ENCODE peak calls at places on chromosomes 16 and 17, in eight cellular contexts. One of them, this sample, is unnamed.

GRCh38 chr16:56927471-56927870 is 4.5 kb upstream of the HERPUD1 start:
- DNase-seq in fibroblast of pulmonary artery: no peak
- DNase-seq in Panc1: no peak
- DNase-seq in left ventricle myocardium inferior: no peak
- DNase-seq in IMR-90: no peak
- DNase-seq in coronary artery: no peak
- DNase-seq in thoracic aorta: no peak
- DNase-seq in AG09309: no peak
- DNase-seq in this sample: no peak

GRCh38 chr16:81901483-81901882 is 109.8 kb downstream of the SDR42E1 start:
- DNase-seq in fibroblast of pulmonary artery: peak; percentile 29
- DNase-seq in Panc1: no peak
- DNase-seq in left ventricle myocardium inferior: no peak
- DNase-seq in IMR-90: no peak
- DNase-seq in coronary artery: no peak
- DNase-seq in thoracic aorta: no peak
- DNase-seq in AG09309: no peak
- DNase-seq in this sample: peak; percentile 46

GRCh38 chr16:83733301-83733700 is 74.5 kb upstream of the HSBP1 start:
- DNase-seq in fibroblast of pulmonary artery: no peak
- DNase-seq in Panc1: no peak
- DNase-seq in left ventricle myocardium inferior: peak; percentile 20
- DNase-seq in IMR-90: peak; percentile 68
- DNase-seq in coronary artery: peak; percentile 9
- DNase-seq in thoracic aorta: no peak
- DNase-seq in AG09309: no peak
- DNase-seq in this sample: peak; percentile 28

GRCh38 chr17:78438271-78438691 is 59.8 kb downstream of the PGS1 start:
- DNase-seq in fibroblast of pulmonary artery: no peak
- DNase-seq in Panc1: no peak
- DNase-seq in left ventricle myocardium inferior: no peak
- DNase-seq in IMR-90: no peak
- DNase-seq in coronary artery: no peak
- DNase-seq in thoracic aorta: no peak
- DNase-seq in AG09309: no peak
- DNase-seq in this sample: no peak

GRCh38 chr16:10613771-10614485 is 33.5 kb upstream of the EMP2 start:
- DNase-seq in fibroblast of pulmonary artery: no peak
- DNase-seq in Panc1: no peak
- DNase-seq in left ventricle myocardium inferior: no peak
- DNase-seq in IMR-90: no peak
- DNase-seq in coronary artery: no peak
- DNase-seq in thoracic aorta: no peak
- DNase-seq in AG09309: no peak
- DNase-seq in this sample: no peak

GRCh38 chr16:8958344-8958808 is 5.3 kb downstream of the USP7 start:
- DNase-seq in fibroblast of pulmonary artery: peak; percentile 40
- DNase-seq in Panc1: no peak
- DNase-seq in left ventricle myocardium inferior: peak; percentile 40
- DNase-seq in IMR-90: peak; percentile 69
- DNase-seq in coronary artery: peak; percentile 77
- DNase-seq in thoracic aorta: peak; percentile 18
- DNase-seq in AG09309: no peak
- DNase-seq in this sample: peak; percentile 42

GRCh38 chr17:38750312-38751121 is 2.0 kb upstream of the PSMB3 start:
- DNase-seq in fibroblast of pulmonary artery: no peak
- DNase-seq in Panc1: no peak
- DNase-seq in left ventricle myocardium inferior: no peak
- DNase-seq in IMR-90: peak; percentile 22
- DNase-seq in coronary artery: peak; percentile 75
- DNase-seq in thoracic aorta: no peak
- DNase-seq in AG09309: no peak
- DNase-seq in this sample: no peak

GRCh38 chr16:73204359-73205152 is 156.6 kb upstream of the ZFHX3 start:
- DNase-seq in fibroblast of pulmonary artery: no peak
- DNase-seq in Panc1: no peak
- DNase-seq in left ventricle myocardium inferior: no peak
- DNase-seq in IMR-90: no peak
- DNase-seq in coronary artery: no peak
- DNase-seq in thoracic aorta: no peak
- DNase-seq in AG09309: no peak
- DNase-seq in this sample: no peak

GRCh38 chr16:25095636-25096035 is 15.9 kb upstream of the LCMT1 start:
- DNase-seq in fibroblast of pulmonary artery: no peak
- DNase-seq in Panc1: no peak
- DNase-seq in left ventricle myocardium inferior: no peak
- DNase-seq in IMR-90: no peak
- DNase-seq in coronary artery: no peak
- DNase-seq in thoracic aorta: no peak
- DNase-seq in AG09309: no peak
- DNase-seq in this sample: no peak

GRCh38 chr16:35745191-35745590 is 2285.8 kb downstream of the TP53TG3F start:
- DNase-seq in fibroblast of pulmonary artery: no peak
- DNase-seq in Panc1: no peak
- DNase-seq in left ventricle myocardium inferior: no peak
- DNase-seq in IMR-90: no peak
- DNase-seq in coronary artery: no peak
- DNase-seq in thoracic aorta: no peak
- DNase-seq in AG09309: no peak
- DNase-seq in this sample: no peak

GRCh38 chr16:63057342-63057741 is 1021.1 kb upstream of the CDH8 start:
- DNase-seq in fibroblast of pulmonary artery: no peak
- DNase-seq in Panc1: no peak
- DNase-seq in left ventricle myocardium inferior: no peak
- DNase-seq in IMR-90: no peak
- DNase-seq in coronary artery: no peak
- DNase-seq in thoracic aorta: no peak
- DNase-seq in AG09309: no peak
- DNase-seq in this sample: no peak

GRCh38 chr17:7930841-7931631 is 710 bp downstream of the TRAPPC1 start:
- DNase-seq in fibroblast of pulmonary artery: no peak
- DNase-seq in Panc1: no peak
- DNase-seq in left ventricle myocardium inferior: no peak
- DNase-seq in IMR-90: no peak
- DNase-seq in coronary artery: peak; percentile 41
- DNase-seq in thoracic aorta: no peak
- DNase-seq in AG09309: no peak
- DNase-seq in this sample: peak; percentile 17

GRCh38 chr17:44854201-44854600 is 6.5 kb downstream of the HIGD1B start:
- DNase-seq in fibroblast of pulmonary artery: no peak
- DNase-seq in Panc1: no peak
- DNase-seq in left ventricle myocardium inferior: no peak
- DNase-seq in IMR-90: no peak
- DNase-seq in coronary artery: no peak
- DNase-seq in thoracic aorta: no peak
- DNase-seq in AG09309: no peak
- DNase-seq in this sample: no peak

GRCh38 chr17:6110088-6110487 is 39.9 kb downstream of the WSCD1 start:
- DNase-seq in fibroblast of pulmonary artery: no peak
- DNase-seq in Panc1: no peak
- DNase-seq in left ventricle myocardium inferior: no peak
- DNase-seq in IMR-90: no peak
- DNase-seq in coronary artery: peak; percentile 29
- DNase-seq in thoracic aorta: no peak
- DNase-seq in AG09309: no peak
- DNase-seq in this sample: no peak

GRCh38 chr17:14579716-14580115 is 278.8 kb downstream of the HS3ST3B1 start:
- DNase-seq in fibroblast of pulmonary artery: no peak
- DNase-seq in Panc1: no peak
- DNase-seq in left ventricle myocardium inferior: no peak
- DNase-seq in IMR-90: no peak
- DNase-seq in coronary artery: no peak
- DNase-seq in thoracic aorta: no peak
- DNase-seq in AG09309: no peak
- DNase-seq in this sample: no peak

GRCh38 chr16:75376475-75376907 is 56.8 kb downstream of the CFDP1 start:
- DNase-seq in fibroblast of pulmonary artery: no peak
- DNase-seq in Panc1: no peak
- DNase-seq in left ventricle myocardium inferior: no peak
- DNase-seq in IMR-90: no peak
- DNase-seq in coronary artery: no peak
- DNase-seq in thoracic aorta: no peak
- DNase-seq in AG09309: no peak
- DNase-seq in this sample: no peak

GRCh38 chr17:40323731-40324650 is 15.0 kb downstream of the RARA start:
- DNase-seq in fibroblast of pulmonary artery: peak; percentile 81
- DNase-seq in Panc1: no peak
- DNase-seq in left ventricle myocardium inferior: peak; percentile 73
- DNase-seq in IMR-90: peak; percentile 44
- DNase-seq in coronary artery: no peak
- DNase-seq in thoracic aorta: peak; percentile 89
- DNase-seq in AG09309: no peak
- DNase-seq in this sample: no peak

GRCh38 chr17:48840441-48840840 is 9.6 kb downstream of the CALCOCO2 start:
- DNase-seq in fibroblast of pulmonary artery: peak; percentile 29
- DNase-seq in Panc1: no peak
- DNase-seq in left ventricle myocardium inferior: no peak
- DNase-seq in IMR-90: no peak
- DNase-seq in coronary artery: no peak
- DNase-seq in thoracic aorta: no peak
- DNase-seq in AG09309: no peak
- DNase-seq in this sample: no peak

GRCh38 chr17:48901241-48901640 is 7.0 kb upstream of the UBE2Z start:
- DNase-seq in fibroblast of pulmonary artery: no peak
- DNase-seq in Panc1: no peak
- DNase-seq in left ventricle myocardium inferior: no peak
- DNase-seq in IMR-90: no peak
- DNase-seq in coronary artery: no peak
- DNase-seq in thoracic aorta: no peak
- DNase-seq in AG09309: no peak
- DNase-seq in this sample: no peak

GRCh38 chr16:71622088-71622487 is 3.9 kb upstream of the MARVELD3 start:
- DNase-seq in fibroblast of pulmonary artery: no peak
- DNase-seq in Panc1: no peak
- DNase-seq in left ventricle myocardium inferior: no peak
- DNase-seq in IMR-90: no peak
- DNase-seq in coronary artery: no peak
- DNase-seq in thoracic aorta: no peak
- DNase-seq in AG09309: no peak
- DNase-seq in this sample: no peak
- H3K4me3 ChIP-seq in fibroblast of pulmonary artery: no peak overlapping the region
- H3K4me3 ChIP-seq in Panc1: no peak overlapping the region
- H3K4me3 ChIP-seq in left ventricle myocardium inferior: no peak overlapping the region
- H3K4me3 ChIP-seq in IMR-90: no peak overlapping the region
- H3K4me3 ChIP-seq in coronary artery: no peak overlapping the region
- H3K4me3 ChIP-seq in thoracic aorta: no peak overlapping the region
- H3K4me3 ChIP-seq in AG09309: no peak overlapping the region
- H3K4me3 ChIP-seq in this sample: no peak overlapping the region

DNA sequence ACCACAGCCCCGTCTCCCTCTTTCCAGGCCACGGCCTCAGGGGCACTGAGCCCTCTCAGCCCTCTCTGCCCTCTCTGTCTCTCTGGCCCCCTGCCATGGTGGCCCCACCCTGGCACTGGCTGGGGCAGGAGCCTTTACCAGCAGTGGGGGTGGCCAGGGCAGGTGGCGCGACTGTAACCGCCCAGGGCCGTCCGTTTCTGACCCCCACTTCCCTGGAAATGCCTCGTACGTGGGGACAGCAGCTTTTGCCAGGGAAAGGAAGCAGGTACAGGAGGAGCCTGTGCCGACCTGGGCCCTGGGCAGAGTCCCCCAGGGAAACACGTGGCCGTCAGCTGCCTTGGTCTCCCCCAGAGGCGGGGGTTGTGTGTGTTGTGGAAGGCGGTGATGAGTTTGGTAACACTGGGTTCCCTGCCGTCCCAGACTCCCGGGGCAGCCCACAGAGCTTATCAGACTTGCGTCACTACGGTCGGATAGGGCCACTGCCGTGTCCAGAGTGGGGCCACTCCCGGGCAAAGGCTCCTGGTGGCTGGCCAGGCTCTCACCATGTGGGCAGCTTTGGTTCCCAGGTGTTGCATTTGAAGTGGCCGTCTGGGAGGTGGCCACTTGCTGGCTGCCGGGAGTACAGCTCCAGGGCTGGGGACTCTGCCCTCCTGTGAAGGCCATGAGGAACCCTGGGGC is 249.3 kb upstream of the CIBAR2 start:
- DNase-seq in fibroblast of pulmonary artery: no peak
- DNase-seq in Panc1: no peak
- DNase-seq in left ventricle myocardium inferior: peak; percentile 62
- DNase-seq in IMR-90: no peak
- DNase-seq in coronary artery: no peak
- DNase-seq in thoracic aorta: no peak
- DNase-seq in AG09309: no peak
- DNase-seq in this sample: no peak
- TF ChIP-seq CTCF in fibroblast of pulmonary artery: no peak
- TF ChIP-seq CTCF in Panc1: no peak
- TF ChIP-seq CTCF in left ventricle myocardium inferior: no peak
- TF ChIP-seq CTCF in IMR-90: no peak
- TF ChIP-seq CTCF in coronary artery: no peak
- TF ChIP-seq CTCF in thoracic aorta: no peak
- TF ChIP-seq CTCF in AG09309: no peak
- TF ChIP-seq CTCF in this sample: no peak

DNA sequence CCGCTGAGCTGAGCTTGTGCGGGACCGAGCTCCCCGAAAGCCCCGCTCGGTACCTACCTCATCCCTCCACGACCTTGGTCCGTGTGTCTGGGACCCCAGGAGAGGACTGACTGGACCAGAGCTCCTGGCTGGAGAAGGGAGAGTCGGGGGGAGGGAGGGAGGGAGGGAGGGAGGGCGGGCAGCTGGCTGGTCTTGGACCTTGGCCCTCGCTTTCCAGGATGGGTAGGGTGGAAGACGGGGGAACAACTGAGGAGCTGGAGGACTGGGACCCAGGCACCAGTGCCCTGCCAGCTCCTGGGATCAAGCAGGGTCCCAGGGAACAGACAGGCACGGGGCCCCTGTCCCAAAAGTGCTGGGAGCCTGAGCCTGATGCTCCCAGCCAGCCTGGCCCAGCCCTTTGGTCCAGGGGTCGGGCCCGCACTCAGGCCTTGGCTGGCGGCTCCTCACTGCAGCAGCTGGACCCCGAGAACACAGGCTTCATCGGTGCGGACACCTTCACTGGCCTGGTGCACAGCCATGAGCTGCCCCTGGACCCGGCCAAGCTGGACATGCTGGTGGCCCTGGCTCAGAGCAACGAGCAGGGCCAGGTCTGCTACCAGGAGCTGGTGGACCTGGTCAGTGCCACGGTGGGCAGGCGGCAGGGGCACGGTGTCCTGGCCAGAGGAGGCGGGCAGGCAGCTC is 553 bp downstream of the RHBDL1 start:
- DNase-seq in fibroblast of pulmonary artery: no peak
- DNase-seq in Panc1: no peak
- DNase-seq in left ventricle myocardium inferior: no peak
- DNase-seq in IMR-90: no peak
- DNase-seq in coronary artery: no peak
- DNase-seq in thoracic aorta: no peak
- DNase-seq in AG09309: no peak
- DNase-seq in this sample: no peak
- H3K4me3 ChIP-seq in fibroblast of pulmonary artery: peak overlapping the region; percentile 30
- H3K4me3 ChIP-seq in Panc1: peak overlapping the region; percentile 32
- H3K4me3 ChIP-seq in left ventricle myocardium inferior: peak overlapping the region; percentile 61
- H3K4me3 ChIP-seq in IMR-90: peak overlapping the region; percentile 50
- H3K4me3 ChIP-seq in coronary artery: peak overlapping the region; percentile 67
- H3K4me3 ChIP-seq in thoracic aorta: peak overlapping the region; percentile 68
- H3K4me3 ChIP-seq in AG09309: peak overlapping the region; percentile 39
- H3K4me3 ChIP-seq in this sample: peak overlapping the region; percentile 34

DNA sequence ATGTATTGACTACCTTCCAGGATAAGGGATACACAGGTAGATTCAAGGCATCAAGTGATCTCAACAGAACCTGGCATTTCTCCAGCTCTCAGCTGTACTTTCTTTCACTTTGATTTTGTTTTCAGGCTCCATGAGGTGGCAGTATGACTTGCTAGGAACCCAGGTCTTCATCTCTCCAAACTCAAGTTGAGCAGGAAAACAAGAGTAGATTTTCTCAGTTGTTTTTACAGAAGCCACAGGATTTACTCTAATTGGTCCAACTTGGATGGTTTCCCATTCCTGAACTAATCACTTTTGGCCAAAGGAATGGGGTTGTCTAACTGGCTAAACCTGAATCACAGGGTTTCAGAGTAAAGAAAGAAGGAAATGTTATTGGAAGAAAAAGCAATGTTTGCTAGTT is 146.6 kb downstream of the TRIM37 start:
- DNase-seq in fibroblast of pulmonary artery: peak; percentile 62
- DNase-seq in Panc1: no peak
- DNase-seq in left ventricle myocardium inferior: no peak
- DNase-seq in IMR-90: peak; percentile 74
- DNase-seq in coronary artery: no peak
- DNase-seq in thoracic aorta: no peak
- DNase-seq in AG09309: peak; percentile 38
- DNase-seq in this sample: peak; percentile 78
- TF ChIP-seq CTCF in fibroblast of pulmonary artery: peak; percentile 34
- TF ChIP-seq CTCF in Panc1: peak; percentile 20
- TF ChIP-seq CTCF in left ventricle myocardium inferior: no peak
- TF ChIP-seq CTCF in IMR-90: peak; percentile 35
- TF ChIP-seq CTCF in coronary artery: no peak
- TF ChIP-seq CTCF in thoracic aorta: no peak
- TF ChIP-seq CTCF in AG09309: peak; percentile 41
- TF ChIP-seq CTCF in this sample: peak; percentile 47